ENCODE peak calls at places on chromosome 1, in four cellular contexts. F, H, I and C are unnamed samples.

GRCh38 chr1:108512239-108513071 is 47.4 kb upstream of the EEIG2 start:
- DNase-seq in F (no peak), H (peak), I (peak), C (no peak)

GRCh38 chr1:61641578-61642336 is 83.2 kb downstream of the TM2D1 start:
- DNase-seq in F (peak), H (no peak), I (peak), C (peak)

GRCh38 chr1:192973988-192974387 is 85.2 kb downstream of the UCHL5 start:
- DNase-seq in F (no peak), H (no peak), I (no peak), C (no peak)

GRCh38 chr1:195733826-195734225 is 874.4 kb downstream of the KCNT2 start:
- DNase-seq in F (no peak), H (no peak), I (peak), C (no peak)

GRCh38 chr1:84997667-84998600 is 1.0 kb upstream of the MCOLN2 start:
- DNase-seq in F (no peak), H (no peak), I (peak), C (peak)

GRCh38 chr1:181064702-181065101 is 23.8 kb upstream of the IER5 start:
- DNase-seq in F (no peak), H (no peak), I (no peak), C (no peak)

GRCh38 chr1:182569939-182570610 is 19.0 kb downstream of the RNASEL start:
- DNase-seq in F (no peak), H (no peak), I (no peak), C (no peak)

GRCh38 chr1:205588691-205589445 is 42.9 kb downstream of the ELK4 start:
- DNase-seq in F (no peak), H (no peak), I (peak), C (no peak)

GRCh38 chr1:172897738-172898137 is 153.0 kb downstream of the TNFSF18 start:
- DNase-seq in F (no peak), H (no peak), I (no peak), C (no peak)

GRCh38 chr1:67192902-67193301 is 26.6 kb downstream of the IL23R start:
- DNase-seq in F (no peak), H (no peak), I (no peak), C (no peak)

GRCh38 chr1:211610779-211611556 is 32.0 kb upstream of the SLC30A1 start:
- DNase-seq in F (peak), H (no peak), I (no peak), C (no peak)